ENCODE peak calls at places on chromosomes 16 and 17, in five cellular contexts. U, L, Z, R and I are unnamed samples.

GRCh38 chr16:20747030-20747816 is 5.6 kb upstream of the THUMPD1 start:
- DNase-seq in U (no peak), R (no peak), L (no peak), Z (no peak), I (no peak)

GRCh38 chr17:18225562-18226283 is at the start of gene LLGL1:
- DNase-seq in L (no peak), R (no peak), Z (no peak), U (no peak), I (peak)

GRCh38 chr17:49565948-49566491 is 9.7 kb upstream of the NXPH3 start:
- DNase-seq in U (peak), L (peak), R (no peak), Z (peak), I (no peak)

GRCh38 chr16:85659805-85660511 is 28.8 kb downstream of the GINS2 start:
- DNase-seq in U (peak), Z (no peak), L (no peak), R (peak), I (peak)

GRCh38 chr16:1152123-1152638 is 725 bp upstream of the CACNA1H start:
- DNase-seq in L (no peak), U (no peak), R (peak), Z (no peak), I (no peak)

GRCh38 chr16:51683882-51684281 is 532.8 kb upstream of the SALL1 start:
- DNase-seq in L (no peak), Z (no peak), U (no peak), R (no peak), I (no peak)

GRCh38 chr17:48504953-48505352 is 25.9 kb downstream of the HOXB1 start:
- DNase-seq in U (no peak), R (no peak), Z (no peak), L (no peak), I (no peak)

GRCh38 chr16:69514366-69514765 is 51.4 kb upstream of the NFAT5 start:
- DNase-seq in R (no peak), Z (no peak), U (no peak), L (no peak), I (no peak)

GRCh38 chr16:76976101-76976500 is 214.9 kb upstream of the MON1B start:
- DNase-seq in Z (no peak), U (no peak), L (no peak), R (no peak), I (peak)

GRCh38 chr16:14549789-14550153 is 80.3 kb downstream of the PARN start:
- DNase-seq in L (no peak), R (no peak), Z (no peak), U (no peak), I (no peak)

GRCh38 chr16:89036776-89037175 is 56.9 kb upstream of the ACSF3 start:
- DNase-seq in R (no peak), U (no peak), Z (no peak), L (no peak), I (no peak)

GRCh38 chr16:9053006-9053601 is 38.3 kb upstream of the HAPSTR1 start:
- DNase-seq in U (peak), R (no peak), L (peak), Z (no peak), I (peak)

GRCh38 chr16:14186007-14186953 is 115.2 kb downstream of the MRTFB start:
- DNase-seq in R (no peak), L (no peak), Z (no peak), U (peak), I (no peak)

GRCh38 chr16:11370084-11370931 is 25.0 kb downstream of the RMI2 start:
- DNase-seq in Z (no peak), R (no peak), L (no peak), U (no peak), I (no peak)

GRCh38 chr16:58652741-58653140 is 23.1 kb upstream of the CNOT1 start:
- DNase-seq in Z (no peak), L (no peak), R (no peak), U (no peak), I (no peak)

GRCh38 chr17:40906613-40907012 is 21.6 kb upstream of the KRT20 start:
- DNase-seq in L (no peak), U (no peak), R (no peak), Z (no peak), I (no peak)

GRCh38 chr16:89574681-89575246 is 794 bp upstream of the CPNE7 start:
- DNase-seq in L (no peak), U (peak), R (no peak), Z (no peak), I (peak)

DNA sequence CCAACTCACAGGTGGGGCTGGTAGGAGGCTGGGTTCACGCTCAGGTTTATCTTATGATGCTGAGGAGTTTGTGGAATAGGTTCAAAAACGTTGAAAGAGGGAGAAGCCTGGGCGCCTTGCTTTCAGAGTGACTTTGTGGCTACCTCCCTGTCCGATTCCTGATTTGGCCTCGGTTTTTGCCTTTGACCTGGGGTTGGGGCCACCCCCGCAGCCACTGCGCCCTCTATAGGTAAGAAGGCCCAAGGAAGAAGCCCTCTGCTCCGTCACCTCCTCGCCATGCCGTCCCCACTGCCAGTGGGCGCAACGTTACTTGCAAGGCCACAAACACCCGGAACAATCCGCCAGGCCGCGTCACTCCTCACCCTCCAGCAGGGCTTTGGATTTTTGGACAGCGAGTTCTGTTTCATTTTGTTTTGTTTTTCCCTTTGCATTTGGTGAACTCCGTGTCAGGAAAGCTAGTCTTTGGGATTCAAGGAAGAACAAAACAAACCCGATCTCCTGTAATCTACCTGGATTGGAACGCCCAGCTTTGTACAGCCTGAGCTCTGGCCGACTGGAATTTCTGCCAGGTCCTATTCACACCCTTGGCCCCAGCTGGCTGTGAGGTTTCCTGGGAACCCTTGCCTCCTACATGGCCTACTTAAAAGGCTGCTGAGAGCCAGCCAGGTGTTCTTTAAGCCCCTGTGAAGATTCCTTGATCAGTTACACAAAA is 60.7 kb downstream of the TBC1D16 start:
- DNase-seq in R (no peak), U (no peak), Z (no peak), L (no peak), I (no peak)
- TF ChIP-seq CTCF in R (no peak), U (peak), Z (no peak), L (no peak), I (peak)

DNA sequence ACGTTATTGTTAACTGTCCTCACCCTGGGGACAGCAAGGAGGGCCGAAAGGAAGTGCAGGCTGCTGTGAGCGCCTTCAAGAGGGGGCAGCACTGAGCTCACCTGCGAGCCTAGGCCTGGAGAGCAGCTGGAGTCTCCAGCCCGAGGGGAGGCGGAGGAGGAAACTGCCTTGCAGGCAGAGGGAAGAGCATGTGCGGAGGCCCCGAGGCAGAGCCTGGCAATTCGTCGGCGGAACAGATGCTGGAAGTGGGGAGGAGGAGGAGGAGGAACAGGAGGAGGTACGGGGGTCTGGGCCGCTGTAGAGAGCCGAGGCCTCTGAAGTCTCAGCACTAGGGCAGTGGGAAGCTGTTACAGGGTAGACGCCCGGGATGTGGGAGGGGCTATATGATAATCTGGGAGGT is 49.6 kb upstream of the PLCG2 start:
- DNase-seq in U (no peak), R (no peak), Z (no peak), L (no peak), I (no peak)
- TF ChIP-seq CTCF in U (no peak), R (no peak), Z (no peak), L (no peak), I (no peak)

GRCh38 chr17:28426081-28426519 is 20.1 kb upstream of the SLC46A1 start:
- DNase-seq in U (no peak), L (peak), Z (no peak), R (no peak), I (no peak)
- TF ChIP-seq CTCF in U (peak), L (no peak), Z (no peak), R (no peak), I (no peak)

GRCh38 chr17:69506489-69506888 is 92.0 kb downstream of the MAP2K6 start:
- DNase-seq in R (no peak), U (no peak), L (no peak), Z (no peak), I (no peak)
- TF ChIP-seq CTCF in R (no peak), U (peak), L (no peak), Z (no peak), I (no peak)

GRCh38 chr17:19433727-19434340 is 22.8 kb downstream of the RNF112 start:
- DNase-seq in Z (no peak), R (no peak), U (no peak), L (no peak), I (no peak)

GRCh38 chr17:19431691-19432090 is 20.7 kb downstream of the RNF112 start:
- DNase-seq in L (no peak), U (no peak), Z (no peak), R (no peak), I (no peak)

GRCh38 chr17:19433240-19433639 is 22.2 kb downstream of the RNF112 start:
- DNase-seq in U (no peak), L (no peak), R (no peak), Z (no peak), I (no peak)
- TF ChIP-seq CTCF in U (no peak), L (no peak), R (no peak), Z (no peak), I (no peak)